ENCODE peak calls at places on chromosome 16, in four cellular contexts. I is WTC11, B is A549, C is K562. F is an unnamed sample.

GRCh38 chr16:50861926-50862325 is 120.0 kb downstream of the CYLD start:
- DNase-seq in C (no peak), I (no peak), B (peak), F (peak)

GRCh38 chr16:81495321-81496234 is 51.0 kb downstream of the CMIP start:
- DNase-seq in B (no peak), I (no peak), C (peak), F (no peak)

GRCh38 chr16:86726340-86726739 is 148.0 kb downstream of the FOXL1 start:
- DNase-seq in I (no peak), B (no peak), C (no peak), F (no peak)

GRCh38 chr16:24921229-24921628 is 75.5 kb downstream of the SLC5A11 start:
- DNase-seq in C (no peak), B (no peak), I (no peak), F (no peak)

GRCh38 chr16:30472328-30472942 is at the start of gene ITGAL:
- DNase-seq in C (no peak), I (no peak), B (no peak), F (no peak)

GRCh38 chr16:30439720-30440348 is 5.8 kb downstream of the SEPHS2 start:
- DNase-seq in I (no peak), C (no peak), B (no peak), F (no peak)

GRCh38 chr16:2289282-2289681 is 21.4 kb upstream of the RNPS1 start:
- DNase-seq in I (no peak), C (no peak), B (no peak), F (no peak)

GRCh38 chr16:87233928-87234327 is 83.3 kb downstream of the C16orf95 start:
- DNase-seq in C (peak), B (no peak), I (peak), F (peak)

GRCh38 chr16:66471696-66472393 is 44.8 kb downstream of the BEAN1 start:
- DNase-seq in B (no peak), C (no peak), I (no peak), F (peak)

GRCh38 chr16:85898521-85899442 is at the start of gene IRF8:
- DNase-seq in I (peak), C (no peak), B (no peak), F (no peak)

GRCh38 chr16:14364386-14365199 is 265.5 kb downstream of the PARN start:
- DNase-seq in B (peak), I (peak), C (peak), F (peak)

GRCh38 chr16:11302977-11303376 is 21.8 kb upstream of the PRM1 start:
- DNase-seq in B (no peak), I (no peak), C (no peak), F (no peak)

GRCh38 chr16:74929636-74930035 is 55.3 kb downstream of the WDR59 start:
- DNase-seq in I (no peak), B (no peak), C (no peak), F (no peak)

GRCh38 chr16:75555213-75555706 is 792 bp downstream of the TMEM231 start:
- DNase-seq in B (peak), I (peak), C (peak), F (peak)

GRCh38 chr16:24747425-24747824 is 18.0 kb downstream of the TNRC6A start:
- DNase-seq in I (no peak), C (no peak), B (no peak), F (no peak)

GRCh38 chr16:6689643-6690042 is 643.0 kb upstream of the RBFOX1 start:
- DNase-seq in B (no peak), C (no peak), I (no peak), F (no peak)

GRCh38 chr16:30567991-30568638 is 3.4 kb downstream of the ZNF688 start:
- DNase-seq in C (no peak), I (no peak), B (peak), F (peak)

GRCh38 chr16:53541326-53541725 is 38.3 kb upstream of the AKTIP start:
- DNase-seq in C (no peak), B (no peak), I (no peak), F (no peak)

GRCh38 chr16:2341456-2342447 is 1.2 kb upstream of the ABCA3 start:
- DNase-seq in B (no peak), C (no peak), I (peak), F (no peak)

GRCh38 chr16:89350701-89351380 is 133.3 kb downstream of the ZNF778 start:
- DNase-seq in I (no peak), C (no peak), B (no peak), F (no peak)

GRCh38 chr16:30697264-30698138 is 1.5 kb upstream of the SRCAP start:
- DNase-seq in C (peak), B (peak), I (no peak), F (no peak)

GRCh38 chr16:87575027-87575804 is 27.1 kb upstream of the JPH3 start:
- DNase-seq in C (peak), B (peak), I (peak), F (no peak)

GRCh38 chr16:92431-93339 is 14.7 kb downstream of the MPG start:
- DNase-seq in C (no peak), I (no peak), B (no peak), F (no peak)

GRCh38 chr16:25024900-25025299 is 9.7 kb upstream of the ARHGAP17 start:
- DNase-seq in B (no peak), I (no peak), C (no peak), F (no peak)

GRCh38 chr16:55000595-55000994 is 69.9 kb downstream of the IRX5 start:
- DNase-seq in C (no peak), I (no peak), B (no peak), F (no peak)

GRCh38 chr16:2235695-2236361 is 416 bp upstream of the DNASE1L2 start:
- DNase-seq in B (no peak), C (no peak), I (no peak), F (no peak)

GRCh38 chr16:67406111-67406593 is 10.1 kb downstream of the ZDHHC1 start:
- DNase-seq in I (no peak), C (no peak), B (no peak), F (no peak)

GRCh38 chr16:58516768-58517107 is 1.4 kb downstream of the SETD6 start:
- DNase-seq in B (no peak), I (no peak), C (no peak), F (no peak)

GRCh38 chr16:58515871-58516767 is 802 bp downstream of the SETD6 start:
- DNase-seq in B (no peak), I (peak), C (peak), F (peak)

GRCh38 chr16:58518083-58518979 is 3.0 kb downstream of the SETD6 start:
- DNase-seq in I (no peak), B (no peak), C (no peak), F (no peak)

GRCh38 chr16:58519707-58520106 is 4.4 kb downstream of the SETD6 start:
- DNase-seq in B (no peak), C (no peak), I (no peak), F (no peak)

DNA sequence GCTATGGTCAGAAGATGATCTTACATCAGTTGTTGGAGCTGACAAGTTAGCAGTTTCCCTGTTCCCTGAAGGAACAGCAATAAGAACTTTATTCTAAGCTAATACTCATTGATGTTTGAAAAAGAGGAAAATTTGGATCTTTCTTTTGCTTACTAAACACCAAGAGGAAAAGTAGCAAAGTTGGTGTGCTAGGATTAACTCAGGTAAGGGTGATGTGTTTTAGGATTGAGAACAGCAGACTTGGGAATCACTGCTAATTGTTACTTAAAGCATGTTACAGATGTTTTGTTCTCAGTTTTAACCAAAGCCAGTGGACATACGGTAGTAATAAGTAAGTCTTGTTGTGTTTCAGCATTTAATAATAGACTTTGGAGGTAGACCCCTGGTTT is 3.7 kb downstream of the SETD6 start:
- DNase-seq in B (no peak), C (no peak), I (no peak), F (no peak)
- TF ChIP-seq NR3C1 in B (no peak), C (no peak), I (no peak), F (no peak)

GRCh38 chr16:4695473-4696171 is 2.3 kb downstream of the NUDT16L1 start:
- DNase-seq in I (no peak), C (no peak), B (no peak), F (no peak)

GRCh38 chr16:4693296-4693955 is at the start of gene NUDT16L1:
- DNase-seq in I (peak), C (peak), B (peak), F (peak)

GRCh38 chr16:4692460-4693295 is 684 bp upstream of the NUDT16L1 start:
- DNase-seq in C (no peak), B (peak), I (no peak), F (no peak)

GRCh38 chr16:4694664-4695451 is 1.5 kb downstream of the NUDT16L1 start:
- DNase-seq in B (no peak), I (no peak), C (no peak), F (no peak)

DNA sequence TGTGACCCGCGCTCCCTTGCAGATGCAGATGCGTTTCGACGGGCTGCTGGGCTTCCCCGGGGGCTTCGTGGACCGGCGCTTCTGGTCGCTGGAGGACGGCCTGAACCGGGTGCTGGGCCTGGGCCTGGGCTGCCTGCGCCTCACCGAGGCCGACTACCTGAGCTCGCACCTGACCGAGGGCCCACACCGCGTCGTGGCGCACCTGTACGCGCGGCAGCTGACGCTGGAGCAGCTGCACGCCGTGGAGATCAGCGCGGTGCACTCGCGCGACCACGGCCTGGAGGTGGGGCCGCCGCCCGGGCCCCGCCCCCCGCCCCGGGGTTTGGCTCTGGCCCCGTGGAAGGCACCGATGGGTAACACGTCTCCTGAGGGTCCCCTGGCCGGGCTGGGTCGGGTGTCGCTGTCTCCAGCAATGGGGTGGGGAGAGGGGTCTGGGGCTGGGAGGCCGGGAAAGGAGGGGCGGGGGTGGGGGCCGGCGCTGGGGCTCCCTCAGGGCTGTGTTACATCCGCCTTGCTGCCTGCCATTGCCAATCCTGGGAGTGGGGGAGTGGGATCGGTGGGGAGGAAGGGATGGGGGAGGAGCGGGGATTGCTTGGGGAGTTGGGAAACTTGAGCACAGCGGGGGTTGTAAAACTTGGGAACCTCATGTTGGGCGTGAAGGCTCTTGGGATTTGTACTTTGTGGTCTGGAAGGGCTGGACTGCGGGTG is 748 bp downstream of the NUDT16L1 start:
- DNase-seq in B (peak), C (peak), I (no peak), F (no peak)
- TF ChIP-seq NR3C1 in B (no peak), C (no peak), I (no peak), F (no peak)

GRCh38 chr16:72455743-72456659 is 284.0 kb upstream of the PMFBP1 start:
- DNase-seq in B (no peak), I (no peak), C (no peak), F (peak)
- TF ChIP-seq NR3C1 in B (no peak), I (no peak), C (no peak), F (no peak)

DNA sequence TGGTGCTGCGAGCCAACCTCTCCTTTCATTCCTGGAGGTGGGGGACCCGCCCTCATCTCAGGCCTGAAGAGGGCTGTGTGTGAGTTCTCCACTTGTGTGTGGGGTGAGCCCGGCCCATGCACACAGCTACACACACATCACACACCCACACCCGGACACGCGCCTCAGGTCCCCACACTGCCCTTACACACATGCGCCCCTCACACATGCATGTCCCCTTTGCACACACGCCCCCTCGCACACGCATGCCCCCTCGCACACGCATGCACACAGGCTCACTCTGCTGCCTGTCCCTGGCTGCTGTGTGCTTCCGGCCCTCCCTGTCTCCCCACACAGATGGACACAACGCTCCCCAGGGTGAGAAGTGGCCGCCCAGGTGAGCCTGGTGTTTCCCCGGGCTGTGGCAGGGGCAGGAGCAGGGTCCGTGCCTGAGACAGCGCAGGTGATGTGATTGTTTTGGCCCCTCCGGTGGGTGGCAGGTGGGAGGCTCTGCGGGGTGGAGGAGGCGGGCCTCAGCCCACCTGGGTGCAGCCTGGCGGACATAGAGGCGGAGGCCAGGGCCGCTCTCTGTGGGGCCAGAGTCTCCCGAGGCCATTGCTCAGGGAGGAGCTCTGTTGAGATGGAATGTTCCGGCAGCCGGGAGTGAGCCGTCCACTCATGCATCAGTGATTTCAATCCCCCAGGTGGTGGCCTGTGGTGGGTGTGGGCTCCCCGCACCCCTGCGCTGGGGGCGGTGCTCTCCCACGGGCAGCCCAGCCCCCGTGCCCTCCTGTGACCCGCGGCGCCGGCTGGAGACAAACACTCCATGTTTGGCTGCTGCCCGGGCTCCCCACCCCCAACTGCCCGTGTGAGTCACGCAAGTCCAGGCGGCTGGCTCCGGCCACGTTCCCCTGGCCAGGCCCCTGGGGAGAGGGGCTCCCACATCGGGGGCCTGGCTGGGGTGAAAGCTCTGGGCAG is 29.1 kb downstream of the CACNA1H start:
- DNase-seq in I (no peak), B (peak), C (no peak), F (peak)
- TF ChIP-seq NR3C1 in I (no peak), B (no peak), C (no peak), F (no peak)

DNA sequence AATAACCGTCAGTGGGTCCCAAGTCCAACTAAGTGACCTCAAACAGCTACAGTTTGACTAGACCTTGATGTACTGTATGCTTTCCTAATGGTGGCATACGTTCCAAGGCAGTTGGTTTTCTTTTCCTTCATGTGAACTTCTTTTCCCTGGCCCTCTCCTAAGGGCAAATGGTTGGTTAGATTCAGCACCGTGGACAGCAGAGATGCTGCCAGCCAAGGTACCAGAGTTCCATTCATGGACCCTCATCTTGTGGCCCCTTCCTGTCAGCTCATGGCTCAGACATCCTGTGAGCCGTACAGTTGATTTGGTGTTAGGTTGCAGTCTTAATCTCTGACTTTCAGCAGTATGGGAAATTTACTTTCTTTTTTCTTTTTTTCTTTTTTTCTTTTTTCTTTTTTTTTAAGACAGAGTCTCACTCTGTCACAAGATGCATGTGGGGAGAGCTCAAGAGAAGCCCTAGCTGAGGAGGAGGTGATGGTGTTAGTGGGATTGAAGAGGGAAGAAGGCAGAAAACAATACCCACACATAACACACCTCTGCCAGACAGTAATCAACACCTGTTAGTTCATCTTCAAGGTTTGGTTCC is 122.4 kb downstream of the USP31 start:
- DNase-seq in B (no peak), I (peak), C (no peak), F (peak)
- TF ChIP-seq NR3C1 in B (no peak), I (no peak), C (no peak), F (no peak)

GRCh38 chr16:61792194-61792904 is 243.9 kb downstream of the CDH8 start:
- DNase-seq in C (no peak), B (no peak), I (no peak), F (no peak)
- TF ChIP-seq NR3C1 in C (no peak), B (no peak), I (no peak), F (no peak)

GRCh38 chr16:16189842-16190241 is 33.5 kb downstream of the ABCC6 start:
- DNase-seq in C (peak), B (no peak), I (no peak), F (no peak)
- TF ChIP-seq NR3C1 in C (no peak), B (no peak), I (no peak), F (no peak)

GRCh38 chr16:72427786-72428480 is 256.0 kb upstream of the PMFBP1 start:
- DNase-seq in I (no peak), B (no peak), C (no peak), F (no peak)
- TF ChIP-seq NR3C1 in I (no peak), B (no peak), C (no peak), F (no peak)

GRCh38 chr16:19913306-19913717 is 28.7 kb upstream of the GPRC5B start:
- DNase-seq in C (no peak), B (no peak), I (no peak), F (no peak)
- TF ChIP-seq NR3C1 in C (no peak), B (no peak), I (no peak), F (no peak)